ENCODE peak calls at places on chromosomes 2 and 18, in five cellular contexts. One of them, this sample, is unnamed.

GRCh38 chr2:213065583-213066444 is 85.6 kb downstream of the IKZF2 start:
- DNase-seq in HCT116: no peak
- DNase-seq in GM12878: no peak
- DNase-seq in HEK293T: peak
- DNase-seq in HepG2: no peak
- DNase-seq in this sample: peak

GRCh38 chr2:102273619-102274211 is 37.6 kb upstream of the IL1RL1 start:
- DNase-seq in HCT116: no peak
- DNase-seq in GM12878: no peak
- DNase-seq in HEK293T: no peak
- DNase-seq in HepG2: no peak
- DNase-seq in this sample: no peak

GRCh38 chr2:134917958-134918517 is 584 bp upstream of the CCNT2 start:
- DNase-seq in HCT116: no peak
- DNase-seq in GM12878: peak
- DNase-seq in HEK293T: peak
- DNase-seq in HepG2: no peak
- DNase-seq in this sample: no peak

GRCh38 chr2:178863856-178864620 is 56.8 kb upstream of the TTN start:
- DNase-seq in HCT116: no peak
- DNase-seq in GM12878: no peak
- DNase-seq in HEK293T: no peak
- DNase-seq in HepG2: no peak
- DNase-seq in this sample: peak

GRCh38 chr2:137220438-137220998 is 455.2 kb downstream of the THSD7B start:
- DNase-seq in HCT116: no peak
- DNase-seq in GM12878: no peak
- DNase-seq in HEK293T: no peak
- DNase-seq in HepG2: no peak
- DNase-seq in this sample: no peak

GRCh38 chr18:36688020-36688965 is 140.5 kb downstream of the TPGS2 start:
- DNase-seq in HCT116: peak
- DNase-seq in GM12878: peak
- DNase-seq in HEK293T: peak
- DNase-seq in HepG2: peak
- DNase-seq in this sample: peak

GRCh38 chr2:12884713-12885282 is 168.1 kb downstream of the TRIB2 start:
- DNase-seq in HCT116: peak
- DNase-seq in GM12878: no peak
- DNase-seq in HEK293T: no peak
- DNase-seq in HepG2: no peak
- DNase-seq in this sample: no peak

GRCh38 chr18:62555135-62555534 is 32.3 kb downstream of the ZCCHC2 start:
- DNase-seq in HCT116: no peak
- DNase-seq in GM12878: no peak
- DNase-seq in HEK293T: no peak
- DNase-seq in HepG2: no peak
- DNase-seq in this sample: no peak

GRCh38 chr2:12896283-12897014 is 179.7 kb downstream of the TRIB2 start:
- DNase-seq in HCT116: no peak
- DNase-seq in GM12878: no peak
- DNase-seq in HEK293T: no peak
- DNase-seq in HepG2: no peak
- DNase-seq in this sample: no peak

GRCh38 chr2:240140511-240140910 is at the start of gene OTOS:
- DNase-seq in HCT116: no peak
- DNase-seq in GM12878: no peak
- DNase-seq in HEK293T: no peak
- DNase-seq in HepG2: no peak
- DNase-seq in this sample: no peak

GRCh38 chr18:77025831-77026363 is 106.7 kb downstream of the MBP start:
- DNase-seq in HCT116: no peak
- DNase-seq in GM12878: no peak
- DNase-seq in HEK293T: no peak
- DNase-seq in HepG2: no peak
- DNase-seq in this sample: no peak

GRCh38 chr18:60090170-60090569 is 190.4 kb downstream of the PMAIP1 start:
- DNase-seq in HCT116: no peak
- DNase-seq in GM12878: no peak
- DNase-seq in HEK293T: no peak
- DNase-seq in HepG2: no peak
- DNase-seq in this sample: no peak

GRCh38 chr2:15984367-15985255 is 44.3 kb downstream of the MYCN start:
- DNase-seq in HCT116: no peak
- DNase-seq in GM12878: no peak
- DNase-seq in HEK293T: no peak
- DNase-seq in HepG2: no peak
- DNase-seq in this sample: peak

GRCh38 chr2:181655519-181655918 is 1.4 kb downstream of the CERKL start:
- DNase-seq in HCT116: no peak
- DNase-seq in GM12878: no peak
- DNase-seq in HEK293T: no peak
- DNase-seq in HepG2: no peak
- DNase-seq in this sample: no peak

GRCh38 chr2:100070078-100070477 is 72.3 kb downstream of the AFF3 start:
- DNase-seq in HCT116: no peak
- DNase-seq in GM12878: no peak
- DNase-seq in HEK293T: no peak
- DNase-seq in HepG2: peak
- DNase-seq in this sample: no peak

GRCh38 chr2:225894240-225894980 is 494.9 kb downstream of the NYAP2 start:
- DNase-seq in HCT116: peak
- DNase-seq in GM12878: no peak
- DNase-seq in HEK293T: no peak
- DNase-seq in HepG2: peak
- DNase-seq in this sample: no peak

GRCh38 chr2:223122706-223123265 is 70.8 kb downstream of the KCNE4 start:
- DNase-seq in HCT116: no peak
- DNase-seq in GM12878: no peak
- DNase-seq in HEK293T: no peak
- DNase-seq in HepG2: no peak
- DNase-seq in this sample: no peak

GRCh38 chr2:120678251-120678650 is 57.4 kb upstream of the GLI2 start:
- DNase-seq in HCT116: no peak
- DNase-seq in GM12878: no peak
- DNase-seq in HEK293T: no peak
- DNase-seq in HepG2: no peak
- DNase-seq in this sample: no peak

DNA sequence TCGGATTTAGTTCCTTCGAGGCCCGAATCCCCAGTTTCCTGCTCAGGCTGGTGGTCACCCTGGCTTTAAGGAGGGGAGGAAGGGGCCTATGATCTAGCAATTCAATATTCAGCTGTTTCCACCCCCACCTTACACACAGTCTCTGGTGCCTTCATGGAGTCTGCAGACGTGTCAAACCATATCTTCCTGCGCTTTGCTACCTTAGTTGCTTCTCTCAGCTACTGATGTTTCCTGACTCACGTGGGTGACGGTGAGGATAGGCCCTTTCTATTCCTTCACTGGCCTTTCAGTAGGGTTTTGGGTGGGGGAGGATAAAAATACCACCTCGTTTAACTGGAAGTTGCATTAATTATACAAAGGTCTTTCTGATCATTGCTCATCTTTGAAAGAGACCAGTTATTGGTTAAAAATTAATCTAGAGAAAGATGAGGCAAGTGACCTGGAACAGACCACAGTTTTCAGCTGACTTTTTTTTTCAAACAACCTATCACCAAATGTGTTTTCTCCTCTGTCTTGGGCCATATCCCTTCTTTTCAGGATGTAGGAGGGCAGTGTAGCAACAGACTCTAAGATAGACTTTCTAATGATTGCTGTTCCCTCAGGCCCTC is 49.7 kb downstream of the SH2D6 start:
- DNase-seq in HCT116: no peak
- DNase-seq in GM12878: no peak
- DNase-seq in HEK293T: no peak
- DNase-seq in HepG2: peak
- DNase-seq in this sample: no peak
- TF ChIP-seq SP1 in HCT116: no peak
- TF ChIP-seq SP1 in GM12878: no peak
- TF ChIP-seq SP1 in HEK293T: no peak
- TF ChIP-seq SP1 in HepG2: no peak
- TF ChIP-seq SP1 in this sample: no peak

GRCh38 chr2:236533343-236533742 is 36.3 kb upstream of the ACKR3 start:
- DNase-seq in HCT116: no peak
- DNase-seq in GM12878: no peak
- DNase-seq in HEK293T: no peak
- DNase-seq in HepG2: no peak
- DNase-seq in this sample: no peak

GRCh38 chr2:236536727-236537398 is 32.8 kb upstream of the ACKR3 start:
- DNase-seq in HCT116: no peak
- DNase-seq in GM12878: peak
- DNase-seq in HEK293T: no peak
- DNase-seq in HepG2: no peak
- DNase-seq in this sample: no peak

GRCh38 chr2:236541008-236541562 is 28.5 kb upstream of the ACKR3 start:
- DNase-seq in HCT116: no peak
- DNase-seq in GM12878: no peak
- DNase-seq in HEK293T: no peak
- DNase-seq in HepG2: no peak
- DNase-seq in this sample: no peak

GRCh38 chr2:236535024-236535423 is 34.6 kb upstream of the ACKR3 start:
- DNase-seq in HCT116: no peak
- DNase-seq in GM12878: no peak
- DNase-seq in HEK293T: no peak
- DNase-seq in HepG2: no peak
- DNase-seq in this sample: no peak

GRCh38 chr2:236538242-236538641 is 31.4 kb upstream of the ACKR3 start:
- DNase-seq in HCT116: no peak
- DNase-seq in GM12878: no peak
- DNase-seq in HEK293T: no peak
- DNase-seq in HepG2: no peak
- DNase-seq in this sample: no peak
- TF ChIP-seq SP1 in HCT116: no peak
- TF ChIP-seq SP1 in GM12878: no peak
- TF ChIP-seq SP1 in HEK293T: no peak
- TF ChIP-seq SP1 in HepG2: no peak
- TF ChIP-seq SP1 in this sample: no peak

DNA sequence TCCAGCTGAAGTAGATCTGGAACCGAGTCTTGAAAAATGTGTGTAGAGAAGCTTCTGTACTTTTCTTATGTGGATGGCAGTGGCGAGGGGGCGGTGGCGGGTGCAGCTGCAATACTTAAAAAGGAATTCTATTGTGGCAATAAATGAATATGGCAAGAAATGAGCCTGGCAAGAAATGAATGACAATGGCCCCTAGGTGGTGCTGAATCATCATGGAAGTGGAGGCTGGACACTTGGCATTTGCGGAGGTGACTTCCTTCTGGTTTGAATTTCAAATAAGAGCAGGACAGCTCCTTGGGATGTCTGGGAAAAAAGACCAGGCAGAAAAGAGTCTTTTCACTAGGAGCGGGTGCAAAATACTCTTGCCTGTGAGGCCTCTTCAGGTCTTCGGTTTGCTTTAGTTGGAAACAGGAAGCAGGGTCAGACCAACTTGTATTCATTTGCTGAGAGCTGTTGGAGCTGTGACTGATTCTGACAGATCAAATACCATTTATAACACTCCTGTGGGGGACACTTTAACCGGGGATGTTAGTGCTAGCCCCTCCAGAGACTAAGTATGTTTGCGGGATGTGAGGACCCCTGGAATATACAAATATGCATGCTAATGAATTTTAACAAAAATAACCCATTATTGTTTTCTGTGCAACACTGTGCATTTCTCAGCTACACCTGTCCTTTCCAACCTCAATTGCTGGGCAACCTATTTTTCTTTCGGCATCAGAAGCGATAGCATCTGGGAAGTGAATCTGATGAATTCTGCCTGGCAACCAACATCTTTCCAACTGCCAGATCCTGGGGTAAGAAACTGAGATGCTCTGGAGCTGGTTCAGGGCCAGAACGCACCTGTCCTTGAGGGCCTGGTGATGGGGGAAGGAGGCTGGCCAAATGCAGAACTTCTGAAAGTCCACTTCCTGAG is 35.4 kb downstream of the FASTKD2 start:
- DNase-seq in HCT116: peak
- DNase-seq in GM12878: no peak
- DNase-seq in HEK293T: peak
- DNase-seq in HepG2: peak
- DNase-seq in this sample: peak
- TF ChIP-seq SP1 in HCT116: no peak
- TF ChIP-seq SP1 in GM12878: no peak
- TF ChIP-seq SP1 in HEK293T: no peak
- TF ChIP-seq SP1 in HepG2: no peak
- TF ChIP-seq SP1 in this sample: no peak

DNA sequence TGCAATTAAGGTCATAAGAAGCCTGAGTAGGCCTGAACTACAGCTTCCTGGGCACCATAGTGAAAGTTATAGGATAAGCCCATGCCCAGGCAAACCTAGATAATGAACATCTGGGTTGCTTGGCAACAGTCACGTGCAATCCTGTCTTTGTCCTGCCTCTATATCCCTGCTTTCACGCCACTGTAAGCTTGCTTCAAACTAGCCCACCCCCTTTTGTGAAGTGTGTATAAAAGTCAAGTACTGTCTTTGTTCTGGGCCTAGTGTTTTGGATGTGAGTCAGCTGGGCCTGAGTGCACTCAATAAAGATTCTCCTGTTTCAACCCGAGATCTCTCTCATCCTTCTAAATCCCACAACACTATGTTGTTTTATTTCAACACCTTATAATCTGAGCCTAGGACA is 927.9 kb downstream of the SUCLG1 start:
- DNase-seq in HCT116: no peak
- DNase-seq in GM12878: no peak
- DNase-seq in HEK293T: no peak
- DNase-seq in HepG2: no peak
- DNase-seq in this sample: no peak
- TF ChIP-seq SP1 in HCT116: no peak
- TF ChIP-seq SP1 in GM12878: no peak
- TF ChIP-seq SP1 in HEK293T: no peak
- TF ChIP-seq SP1 in HepG2: no peak
- TF ChIP-seq SP1 in this sample: no peak